ENCODE peak calls at places on chromosome 21, in ten cellular contexts. V is HEK293T, I is foreskin melanocyte, Y is mucosa of gallbladder, T is NCI-H1048, B is body of pancreas, M is ACHN, C is aorta, H is anterior cingulate cortex, D is T-helper 1 cell. S is an unnamed sample.
A peak's percentile ranks its signal among the peaks of the same experiment; 100 is the strongest.

GRCh38 chr21:37548521-37548981 is 182.0 kb downstream of the DYRK1A start:
- DNase-seq in H (no peak), T (no peak), V (no peak), M (no peak), B (no peak), D (no peak), Y (no peak), C (no peak), I (no peak), S (no peak)

GRCh38 chr21:31156169-31156568 is 117.9 kb upstream of the KRTAP19-8 start:
- DNase-seq in M (no peak), I (no peak), D (no peak), V (no peak), C (no peak), T (no peak), H (no peak), B (no peak), Y (no peak), S (no peak)

GRCh38 chr21:43573921-43574320 is 85.4 kb downstream of the HSF2BP start:
- DNase-seq in C (no peak), H (no peak), M (no peak), I (no peak), D (no peak), T (no peak), B (no peak), V (no peak), Y (no peak), S (no peak)

GRCh38 chr21:20875741-20876140 is 122.5 kb upstream of the NCAM2 start:
- DNase-seq in T (no peak), D (no peak), Y (no peak), M (no peak), B (no peak), I (no peak), C (no peak), V (no peak), H (no peak), S (no peak)

GRCh38 chr21:43207043-43207315 is 38.2 kb downstream of the CRYAA start:
- DNase-seq in V (no peak), M (no peak), D (no peak), B (no peak), Y (no peak), H (no peak), T (no peak), C (peak; percentile 51), I (no peak), S (peak; percentile 55)

GRCh38 chr21:41130883-41131282 is 37.1 kb upstream of the BACE2 start:
- DNase-seq in C (no peak), M (no peak), B (peak; percentile 2), T (no peak), Y (no peak), D (no peak), I (no peak), V (no peak), H (no peak), S (no peak)

GRCh38 chr21:45988366-45989347 is 7.1 kb downstream of the COL6A1 start:
- DNase-seq in V (no peak), B (peak; percentile 9), Y (no peak), C (peak; percentile 71), I (no peak), D (no peak), M (no peak), T (no peak), H (no peak), S (peak; percentile 56)

GRCh38 chr21:41892726-41893125 is 13.6 kb upstream of the PRDM15 start:
- DNase-seq in Y (no peak), T (no peak), C (no peak), V (no peak), M (no peak), H (no peak), B (no peak), D (no peak), I (no peak), S (no peak)

GRCh38 chr21:43702785-43703067 is 16.2 kb upstream of the PDXK start:
- DNase-seq in H (no peak), T (no peak), V (no peak), B (no peak), D (no peak), Y (no peak), C (no peak), I (no peak), M (no peak), S (no peak)

GRCh38 chr21:44996983-44997936 is 57.4 kb downstream of the SLX9 start:
- DNase-seq in C (no peak), B (no peak), H (no peak), D (no peak), M (no peak), I (no peak), V (no peak), T (no peak), Y (no peak), S (peak; percentile 62)

GRCh38 chr21:36788116-36788515 is 89.2 kb downstream of the SIM2 start:
- DNase-seq in B (no peak), V (no peak), D (no peak), M (peak; percentile 44), H (no peak), Y (no peak), C (no peak), I (no peak), T (no peak), S (no peak)

GRCh38 chr21:37032293-37032692 is 25.8 kb downstream of the RIPPLY3 start:
- DNase-seq in M (no peak), D (no peak), C (no peak), H (no peak), V (no peak), T (no peak), I (no peak), B (no peak), Y (no peak), S (no peak)

GRCh38 chr21:27570306-27570868 is 603.5 kb upstream of the ADAMTS5 start:
- DNase-seq in C (peak; percentile 79), T (no peak), V (no peak), I (no peak), B (peak; percentile 14), M (peak; percentile 94), D (no peak), H (no peak), Y (peak; percentile 74), S (no peak)

GRCh38 chr21:23887709-23888303 is 1719.5 kb downstream of the MRPL39 start:
- DNase-seq in I (no peak), V (no peak), C (no peak), Y (no peak), D (peak; percentile 41), H (no peak), B (no peak), T (no peak), M (no peak), S (peak; percentile 87)

GRCh38 chr21:44710756-44711326 is 531 bp downstream of the TSPEAR start:
- DNase-seq in B (no peak), V (no peak), H (no peak), I (no peak), M (no peak), D (no peak), Y (no peak), T (no peak), C (peak; percentile 59), S (no peak)

GRCh38 chr21:39715804-39716397 is 29.1 kb upstream of the IGSF5 start:
- DNase-seq in T (no peak), C (no peak), B (peak; percentile 77), H (no peak), D (peak; percentile 4), V (peak; percentile 48), I (peak; percentile 12), M (peak; percentile 46), Y (peak; percentile 53), S (no peak)

GRCh38 chr21:16570856-16571255 is 841.1 kb downstream of the USP25 start:
- DNase-seq in M (no peak), Y (no peak), V (no peak), T (no peak), H (no peak), B (no peak), I (no peak), C (no peak), D (no peak), S (no peak)

GRCh38 chr21:33975548-33976081 is 60.0 kb upstream of the ATP5PO start:
- DNase-seq in I (no peak), T (no peak), V (no peak), M (peak; percentile 21), B (no peak), D (peak; percentile 89), Y (no peak), H (no peak), C (no peak), S (no peak)

GRCh38 chr21:43716376-43717165 is 2.4 kb upstream of the PDXK start:
- DNase-seq in B (no peak), M (no peak), V (no peak), T (no peak), Y (no peak), I (no peak), D (no peak), C (peak; percentile 75), H (no peak), S (no peak)

GRCh38 chr21:41678016-41678935 is 88.6 kb downstream of the RIPK4 start:
- DNase-seq in H (no peak), C (peak; percentile 64), Y (peak; percentile 90), M (peak; percentile 58), D (no peak), I (no peak), V (no peak), T (peak; percentile 34), B (peak; percentile 83), S (peak; percentile 58)

GRCh38 chr21:33976082-33976979 is 60.7 kb upstream of the ATP5PO start:
- DNase-seq in H (no peak), M (peak; percentile 76), D (peak; percentile 84), Y (no peak), V (no peak), I (peak; percentile 91), B (no peak), C (no peak), T (no peak), S (no peak)

GRCh38 chr21:46226920-46227599 is 1.5 kb downstream of the LSS start:
- DNase-seq in M (no peak), H (no peak), B (no peak), Y (no peak), C (peak; percentile 55), V (no peak), I (no peak), T (no peak), D (no peak), S (peak; percentile 66)

GRCh38 chr21:18529253-18529652 is 125.7 kb upstream of the TMPRSS15 start:
- DNase-seq in B (no peak), V (no peak), H (no peak), T (no peak), C (no peak), I (no peak), D (no peak), M (no peak), Y (no peak), S (no peak)

S was measured in spleen.